ENCODE peak calls at places on chromosome 12, in four cellular contexts. U, Q, D and W are unnamed samples.

GRCh38 chr12:118164798-118165486 is 29.0 kb downstream of the PEBP1 start:
- DNase-seq in U (no peak), Q (no peak), D (peak; percentile 4), W (no peak)

GRCh38 chr12:116916714-116917114 is 6.0 kb downstream of the FBXW8 start:
- DNase-seq in U (no peak), Q (peak; percentile 31), D (peak; percentile 90), W (peak; percentile 4)

GRCh38 chr12:28021704-28022103 is 49.2 kb upstream of the PTHLH start:
- DNase-seq in U (no peak), Q (no peak), D (no peak), W (no peak)

GRCh38 chr12:55720071-55720564 is at the start of gene RDH5:
- DNase-seq in U (no peak), Q (no peak), D (peak; percentile 83), W (no peak)

GRCh38 chr12:87935216-87935615 is 94.0 kb downstream of the C12orf50 start:
- DNase-seq in U (no peak), Q (no peak), D (no peak), W (no peak)

GRCh38 chr12:117685115-117685926 is 283.5 kb downstream of the KSR2 start:
- DNase-seq in U (peak; percentile 89), Q (no peak), D (peak; percentile 91), W (no peak)

GRCh38 chr12:52331039-52331438 is 9.8 kb upstream of the KRT83 start:
- DNase-seq in U (no peak), Q (no peak), D (no peak), W (no peak)

GRCh38 chr12:90910958-90911357 is 44.0 kb downstream of the CCER1 start:
- DNase-seq in U (no peak), Q (no peak), D (no peak), W (no peak)

GRCh38 chr12:93990832-93991748 is 157.3 kb upstream of the PLXNC1 start:
- DNase-seq in U (no peak), Q (no peak), D (no peak), W (no peak)

GRCh38 chr12:25242981-25243764 is 7.6 kb downstream of the KRAS start:
- DNase-seq in U (no peak), Q (no peak), D (no peak), W (no peak)

GRCh38 chr12:50545783-50546182 is 41.0 kb downstream of the DIP2B start:
- DNase-seq in U (no peak), Q (no peak), D (no peak), W (no peak)